ENCODE peak calls at places on chromosomes 7 and 10, in ten cellular contexts. Q is CD8-positive, alpha-beta T cell; V is upper lobe of right lung; P is ovary; D is H1; I is heart right ventricle; Y is prostate gland; T is hepatocyte; K is transverse colon; M is trophoblast cell. J is an unnamed sample. For H3K4me1, the result is how much of the 10 kb centered on the place peaks cover.

GRCh38 chr7:150964593-150965111 is 13.5 kb downstream of the KCNH2 start:
- DNase-seq in Q (no peak), V (no peak), P (no peak), D (no peak), I (peak), Y (no peak), T (no peak), K (peak), M (no peak), J (peak)

GRCh38 chr7:101108961-101109360 is 17.9 kb upstream of the SERPINE1 start:
- DNase-seq in Q (no peak), V (no peak), P (no peak), D (no peak), I (no peak), Y (no peak), T (no peak), K (no peak), M (peak), J (no peak)

GRCh38 chr10:124742418-124743187 is 1.6 kb downstream of the FAM53B start:
- DNase-seq in Q (no peak), V (no peak), P (no peak), D (no peak), I (no peak), Y (no peak), T (peak), K (no peak), M (peak), J (no peak)

GRCh38 chr10:104057717-104058116 is 28.0 kb downstream of the COL17A1 start:
- DNase-seq in Q (no peak), V (no peak), P (no peak), D (no peak), I (no peak), Y (no peak), T (no peak), K (no peak), M (no peak), J (no peak)

GRCh38 chr7:32217841-32218467 is 147.7 kb upstream of the PDE1C start:
- DNase-seq in Q (no peak), V (no peak), P (no peak), D (no peak), I (no peak), Y (no peak), T (no peak), K (no peak), M (no peak), J (no peak)

GRCh38 chr7:151017953-151018420 is 6.3 kb downstream of the ATG9B start:
- DNase-seq in Q (peak), V (peak), P (peak), D (no peak), I (peak), Y (peak), T (peak), K (peak), M (peak), J (peak)

GRCh38 chr10:75211007-75211735 is 575 bp downstream of the VDAC2 start:
- DNase-seq in Q (no peak), V (no peak), P (no peak), D (no peak), I (no peak), Y (no peak), T (peak), K (peak), M (peak), J (no peak)

GRCh38 chr10:132392811-132393694 is 3.9 kb upstream of the PWWP2B start:
- DNase-seq in Q (no peak), V (peak), P (peak), D (no peak), I (no peak), Y (no peak), T (no peak), K (peak), M (peak), J (no peak)

GRCh38 chr7:71574153-71574894 is 442.4 kb downstream of the GALNT17 start:
- DNase-seq in Q (no peak), V (no peak), P (no peak), D (peak), I (no peak), Y (no peak), T (no peak), K (no peak), M (no peak), J (no peak)

GRCh38 chr10:98019784-98020183 is 10.6 kb downstream of the CRTAC1 start:
- DNase-seq in Q (no peak), V (no peak), P (no peak), D (no peak), I (no peak), Y (no peak), T (no peak), K (no peak), M (no peak), J (no peak)

GRCh38 chr7:140137078-140137477 is 39.7 kb downstream of the KDM7A start:
- DNase-seq in Q (no peak), V (no peak), P (no peak), D (no peak), I (no peak), Y (no peak), T (no peak), K (no peak), M (no peak), J (no peak)

GRCh38 chr10:11178606-11179221 is 161.0 kb downstream of the CELF2 start:
- DNase-seq in Q (peak), V (no peak), P (no peak), D (no peak), I (peak), Y (no peak), T (peak), K (peak), M (peak), J (no peak)

GRCh38 chr7:153397906-153398305 is 638.4 kb downstream of the ACTR3B start:
- DNase-seq in Q (no peak), V (no peak), P (no peak), D (no peak), I (no peak), Y (no peak), T (no peak), K (no peak), M (no peak), J (no peak)

GRCh38 chr10:86878973-86879781 is 78.2 kb downstream of the MMRN2 start:
- DNase-seq in Q (no peak), V (no peak), P (no peak), D (no peak), I (no peak), Y (no peak), T (no peak), K (no peak), M (no peak), J (no peak)

GRCh38 chr7:38107486-38107893 is 70.6 kb upstream of the STARD3NL start:
- DNase-seq in Q (peak), V (no peak), P (peak), D (peak), I (peak), Y (peak), T (peak), K (peak), M (peak), J (peak)

GRCh38 chr7:37354661-37355131 is 94.0 kb downstream of the ELMO1 start:
- DNase-seq in Q (no peak), V (peak), P (peak), D (no peak), I (peak), Y (no peak), T (peak), K (peak), M (peak), J (peak)

GRCh38 chr7:33623267-33623666 is 282.1 kb upstream of the BMPER start:
- DNase-seq in Q (no peak), V (no peak), P (no peak), D (no peak), I (no peak), Y (no peak), T (no peak), K (no peak), M (no peak), J (no peak)

GRCh38 chr7:18896343-18896975 is 221.0 kb downstream of the TWIST1 start:
- DNase-seq in Q (no peak), V (no peak), P (no peak), D (no peak), I (no peak), Y (no peak), T (no peak), K (no peak), M (no peak), J (no peak)

GRCh38 chr7:17638727-17639126 is 301.6 kb downstream of the SNX13 start:
- DNase-seq in Q (no peak), V (no peak), P (no peak), D (no peak), I (no peak), Y (peak), T (peak), K (no peak), M (no peak), J (no peak)

GRCh38 chr10:59575269-59575668 is 134.4 kb downstream of the SLC16A9 start:
- DNase-seq in Q (no peak), V (no peak), P (no peak), D (no peak), I (no peak), Y (no peak), T (no peak), K (no peak), M (no peak), J (no peak)

GRCh38 chr10:132459252-132460028 is 62.4 kb downstream of the PWWP2B start:
- DNase-seq in Q (no peak), V (no peak), P (no peak), D (no peak), I (no peak), Y (no peak), T (peak), K (peak), M (no peak), J (peak)

GRCh38 chr10:99981581-99982199 is 28.1 kb downstream of the DNMBP start:
- DNase-seq in Q (no peak), V (no peak), P (no peak), D (no peak), I (no peak), Y (no peak), T (no peak), K (no peak), M (no peak), J (peak)

GRCh38 chr10:34995925-34996324 is 94.2 kb downstream of the CUL2 start:
- DNase-seq in Q (no peak), V (no peak), P (no peak), D (no peak), I (no peak), Y (no peak), T (no peak), K (no peak), M (no peak), J (no peak)

GRCh38 chr10:123357363-123358075 is 203.3 kb downstream of the BUB3 start:
- DNase-seq in Q (no peak), V (no peak), P (no peak), D (no peak), I (no peak), Y (no peak), T (no peak), K (no peak), M (peak), J (no peak)

GRCh38 chr10:21978191-21978862 is 25.2 kb downstream of the DNAJC1 start:
- DNase-seq in Q (no peak), V (no peak), P (no peak), D (no peak), I (no peak), Y (no peak), T (no peak), K (no peak), M (no peak), J (no peak)

GRCh38 chr10:35259769-35260397 is 76.4 kb upstream of the CCNY start:
- DNase-seq in Q (no peak), V (no peak), P (no peak), D (no peak), I (no peak), Y (no peak), T (peak), K (no peak), M (peak), J (no peak)

GRCh38 chr7:143069912-143070500 is 17.9 kb downstream of the OR6V1 start:
- DNase-seq in Q (no peak), V (no peak), P (no peak), D (no peak), I (no peak), Y (no peak), T (no peak), K (no peak), M (no peak), J (no peak)

GRCh38 chr10:63077800-63078199 is 55.3 kb upstream of the NRBF2 start:
- DNase-seq in Q (no peak), V (no peak), P (no peak), D (no peak), I (no peak), Y (no peak), T (no peak), K (no peak), M (no peak), J (no peak)

GRCh38 chr10:31940839-31941653 is 12.4 kb upstream of the ARHGAP12 start:
- DNase-seq in Q (no peak), V (no peak), P (no peak), D (no peak), I (no peak), Y (peak), T (peak), K (peak), M (peak), J (no peak)

GRCh38 chr10:103566536-103566935 is 73.0 kb downstream of the NEURL1 start:
- DNase-seq in Q (no peak), V (no peak), P (no peak), D (no peak), I (no peak), Y (no peak), T (no peak), K (no peak), M (peak), J (no peak)

GRCh38 chr10:72088879-72089585 is 681 bp upstream of the SPOCK2 start:
- DNase-seq in Q (peak), V (no peak), P (no peak), D (no peak), I (no peak), Y (no peak), T (no peak), K (no peak), M (peak), J (no peak)
- H3K4me1 ChIP-seq in Q (under half), V (under half), P (under half), D (under half), I (under half), Y (under half), T (under half), K (under half), M (under half), J (under half)

DNA sequence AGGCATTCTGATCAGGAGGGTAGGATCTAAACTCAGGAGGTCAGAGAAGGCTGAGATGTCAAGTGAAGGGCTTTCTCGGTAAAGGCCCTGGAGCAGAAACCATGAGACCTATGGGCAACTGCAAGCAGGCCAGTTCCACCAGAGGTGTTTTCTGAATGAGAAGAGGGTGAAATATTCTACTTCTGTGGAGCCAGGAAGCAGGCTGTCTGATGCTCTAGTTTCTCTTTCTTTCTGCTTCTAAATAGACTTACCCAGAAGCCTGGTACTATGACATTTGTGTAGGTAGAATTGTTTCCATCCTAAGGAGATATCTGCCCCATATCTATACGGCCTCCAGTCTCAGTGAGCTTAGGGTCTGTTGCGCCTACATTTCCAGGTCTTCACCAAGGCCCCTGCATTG is 73.4 kb upstream of the CC2D2B start:
- DNase-seq in Q (no peak), V (no peak), P (no peak), D (no peak), I (no peak), Y (no peak), T (no peak), K (no peak), M (no peak), J (no peak)
- H3K4me1 ChIP-seq in Q (under half), V (under half), P (under half), D (under half), I (under half), Y (under half), T (under half), K (under half), M (under half), J (under half)

DNA sequence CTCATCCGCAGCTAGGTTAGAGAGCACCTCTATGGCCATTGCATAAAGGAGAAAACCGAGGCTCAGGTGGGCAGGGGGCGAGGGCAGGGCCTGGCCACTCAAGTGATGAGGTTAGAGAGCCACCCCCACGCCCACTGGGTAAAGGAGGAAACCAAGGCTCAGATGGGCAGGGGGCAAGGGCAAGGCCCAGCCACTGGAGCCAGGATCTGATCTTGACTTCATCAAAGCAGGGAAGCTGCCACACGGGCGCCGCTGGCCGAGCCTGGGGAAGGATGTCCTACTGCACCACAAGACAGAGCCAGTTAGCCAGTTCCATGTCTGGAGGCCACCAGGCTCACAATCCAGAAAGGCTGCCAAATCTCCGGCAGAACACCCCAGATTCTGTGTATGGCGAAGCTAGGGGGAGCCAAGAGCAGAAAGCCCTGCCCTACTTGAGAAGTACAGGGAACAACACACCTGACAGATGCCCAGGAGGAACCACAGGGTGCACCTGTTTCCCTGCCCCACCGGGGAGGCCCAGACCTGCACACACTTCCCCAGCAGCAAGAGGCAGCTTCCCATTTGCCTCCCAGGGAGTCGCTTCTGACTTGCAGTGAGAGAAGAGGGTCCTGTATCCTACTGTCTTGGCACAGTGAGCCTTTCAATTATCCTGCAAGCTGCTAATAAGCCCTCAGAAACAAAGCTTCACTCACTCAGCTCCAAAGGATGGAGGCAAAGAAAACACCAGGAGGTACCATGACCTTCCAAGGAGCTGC is 101.9 kb downstream of the TNS3 start:
- DNase-seq in Q (no peak), V (no peak), P (no peak), D (no peak), I (no peak), Y (no peak), T (no peak), K (peak), M (no peak), J (no peak)
- H3K4me1 ChIP-seq in Q (under half), V (half or more), P (under half), D (under half), I (under half), Y (under half), T (half or more), K (half or more), M (half or more), J (half or more)

GRCh38 chr10:126227762-126228134 is 160.5 kb downstream of the ADAM12 start:
- DNase-seq in Q (no peak), V (no peak), P (no peak), D (no peak), I (no peak), Y (no peak), T (no peak), K (no peak), M (no peak), J (no peak)
- H3K4me1 ChIP-seq in Q (under half), V (under half), P (under half), D (under half), I (under half), Y (under half), T (under half), K (under half), M (under half), J (under half)

GRCh38 chr7:43462836-43463235 is 120.1 kb upstream of the STK17A start:
- DNase-seq in Q (no peak), V (no peak), P (no peak), D (no peak), I (no peak), Y (no peak), T (no peak), K (no peak), M (no peak), J (no peak)
- H3K4me1 ChIP-seq in Q (under half), V (under half), P (under half), D (under half), I (under half), Y (under half), T (under half), K (under half), M (under half), J (under half)